ENCODE peak calls at places on chromosomes 5 and 9, in four cellular contexts. T is lung, O is mesothelial cell of epicardium, K is omental fat pad. L is an unnamed sample.

GRCh38 chr5:109161914-109162683 is 247.7 kb downstream of the PJA2 start:
- DNase-seq in O (no peak), K (no peak), T (no peak), L (no peak)

GRCh38 chr9:93198839-93199625 is 15.1 kb downstream of the WNK2 start:
- DNase-seq in K (no peak), T (no peak), O (no peak), L (no peak)

GRCh38 chr5:172093965-172094364 is 87.5 kb upstream of the FBXW11 start:
- DNase-seq in K (no peak), O (no peak), T (no peak), L (no peak)

GRCh38 chr5:134967607-134968006 is at the start of gene CATSPER3:
- DNase-seq in K (no peak), O (no peak), T (no peak), L (no peak)

GRCh38 chr5:14668247-14668646 is 3.7 kb downstream of the OTULIN start:
- DNase-seq in O (no peak), K (no peak), T (no peak), L (no peak)

GRCh38 chr5:135033026-135033861 is 784 bp downstream of the PITX1 start:
- DNase-seq in K (no peak), O (no peak), T (no peak), L (no peak)

GRCh38 chr5:51018423-51018822 is 352.0 kb downstream of the PARP8 start:
- DNase-seq in O (no peak), T (no peak), K (no peak), L (no peak)

GRCh38 chr5:36690041-36690941 is 83.9 kb downstream of the SLC1A3 start:
- DNase-seq in T (peak; percentile 77), O (peak; percentile 56), K (peak; percentile 29), L (peak; percentile 55)

GRCh38 chr5:105885266-105885665 is 1785.5 kb downstream of the EFNA5 start:
- DNase-seq in T (no peak), O (no peak), K (no peak), L (no peak)

GRCh38 chr5:61878471-61878870 is 427.5 kb upstream of the KIF2A start:
- DNase-seq in K (no peak), T (no peak), O (no peak), L (no peak)

GRCh38 chr5:103582364-103582763 is 19.8 kb upstream of the NUDT12 start:
- DNase-seq in K (no peak), T (no peak), O (no peak), L (no peak)

GRCh38 chr9:102875687-102876086 is 119.4 kb upstream of the CYLC2 start:
- DNase-seq in O (no peak), T (no peak), K (no peak), L (no peak)

GRCh38 chr5:77709993-77710392 is 66.1 kb downstream of the TBCA start:
- DNase-seq in T (no peak), O (no peak), K (no peak), L (no peak)

GRCh38 chr9:6215562-6215961 is at the start of gene IL33:
- DNase-seq in T (no peak), O (no peak), K (no peak), L (no peak)

GRCh38 chr9:107932601-107933000 is 443.0 kb upstream of the KLF4 start:
- DNase-seq in O (no peak), K (no peak), T (no peak), L (no peak)

GRCh38 chr5:108619815-108620214 is 127.9 kb upstream of the FER start:
- DNase-seq in T (no peak), K (no peak), O (no peak), L (no peak)

GRCh38 chr9:136587145-136587943 is 41.5 kb upstream of the NOTCH1 start:
- DNase-seq in O (peak; percentile 64), K (no peak), T (peak; percentile 53), L (no peak)

GRCh38 chr9:14301582-14301981 is 12.4 kb downstream of the NFIB start:
- DNase-seq in K (no peak), T (no peak), O (no peak), L (no peak)

GRCh38 chr9:33190021-33190420 is 22.9 kb upstream of the B4GALT1 start:
- DNase-seq in T (no peak), K (no peak), O (no peak), L (no peak)

GRCh38 chr5:11214851-11215250 is 453.8 kb upstream of the DAP start:
- DNase-seq in O (no peak), K (no peak), T (no peak), L (no peak)

GRCh38 chr5:68646142-68646541 is 430.6 kb downstream of the PIK3R1 start:
- DNase-seq in T (no peak), K (no peak), O (no peak), L (no peak)

GRCh38 chr9:85200726-85201402 is 531.3 kb downstream of the NTRK2 start:
- DNase-seq in K (no peak), T (no peak), O (no peak), L (no peak)

GRCh38 chr9:130634191-130634768 is 30.1 kb upstream of the PRDM12 start:
- DNase-seq in T (no peak), O (no peak), K (no peak), L (no peak)

GRCh38 chr9:130634801-130635200 is 29.6 kb upstream of the PRDM12 start:
- DNase-seq in T (no peak), O (no peak), K (no peak), L (no peak)

GRCh38 chr9:130632081-130632710 is 32.2 kb upstream of the PRDM12 start:
- DNase-seq in O (no peak), K (no peak), T (no peak), L (no peak)

GRCh38 chr9:130632841-130633240 is 31.6 kb upstream of the PRDM12 start:
- DNase-seq in O (no peak), K (no peak), T (no peak), L (no peak)

GRCh38 chr9:130633336-130634190 is 30.8 kb upstream of the PRDM12 start:
- DNase-seq in O (no peak), T (no peak), K (no peak), L (no peak)
- TF ChIP-seq CTCF in O (no peak), T (no peak), K (no peak), L (no peak)

GRCh38 chr5:174459071-174459702 is 265.2 kb upstream of the MSX2 start:
- DNase-seq in K (no peak), O (no peak), T (no peak), L (no peak)

GRCh38 chr5:174459832-174460448 is 264.4 kb upstream of the MSX2 start:
- DNase-seq in T (no peak), K (no peak), O (no peak), L (no peak)

GRCh38 chr5:174462128-174462527 is 262.3 kb upstream of the MSX2 start:
- DNase-seq in T (no peak), O (no peak), K (no peak), L (no peak)

GRCh38 chr5:174464504-174465165 is 259.7 kb upstream of the MSX2 start:
- DNase-seq in O (no peak), K (no peak), T (no peak), L (no peak)
- TF ChIP-seq CTCF in O (peak; percentile 49), K (no peak), T (no peak), L (peak; percentile 8)

GRCh38 chr5:170479484-170479883 is 24.3 kb upstream of the KCNIP1 start:
- DNase-seq in O (no peak), T (no peak), K (no peak), L (no peak)
- TF ChIP-seq CTCF in O (no peak), T (no peak), K (no peak), L (no peak)

GRCh38 chr5:153623117-153623516 is 132.6 kb downstream of the GRIA1 start:
- DNase-seq in K (no peak), T (no peak), O (no peak), L (no peak)
- TF ChIP-seq CTCF in K (no peak), T (no peak), O (no peak), L (no peak)

GRCh38 chr5:140833993-140834392 is at the start of gene PCDHA7:
- DNase-seq in T (no peak), K (no peak), O (no peak), L (no peak)
- TF ChIP-seq CTCF in T (no peak), K (no peak), O (no peak), L (no peak)

GRCh38 chr5:67308988-67309688 is 112.5 kb upstream of the CD180 start:
- DNase-seq in T (no peak), K (no peak), O (no peak), L (no peak)
- TF ChIP-seq CTCF in T (no peak), K (no peak), O (no peak), L (no peak)

DNA sequence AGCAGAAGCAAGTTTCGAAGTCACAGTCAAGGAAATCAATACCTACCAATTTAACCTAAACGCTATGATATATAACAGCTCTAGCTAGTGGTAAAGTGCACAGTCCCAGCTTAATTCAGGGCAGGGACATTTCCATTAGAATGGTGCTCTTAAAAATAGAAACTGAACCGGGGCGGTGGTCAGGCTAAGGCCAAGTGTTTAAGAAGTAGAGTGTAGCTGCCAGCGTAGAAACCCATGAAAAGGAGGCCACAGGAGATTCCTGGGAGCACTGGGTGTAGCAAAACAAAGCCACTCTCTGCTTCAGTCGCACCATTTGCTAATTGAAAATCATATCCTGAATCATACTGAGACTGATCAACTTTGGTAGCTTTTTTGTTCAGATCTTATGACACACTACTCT is 28.8 kb downstream of the PPIC start:
- DNase-seq in T (no peak), O (no peak), K (no peak), L (no peak)
- TF ChIP-seq CTCF in T (no peak), O (no peak), K (no peak), L (no peak)

GRCh38 chr5:149130121-149130931 is 11.0 kb upstream of the ABLIM3 start:
- DNase-seq in T (no peak), K (no peak), O (no peak), L (no peak)
- TF ChIP-seq CTCF in T (peak; percentile 8), K (no peak), O (no peak), L (no peak)

GRCh38 chr5:116313366-116313765 is 228.5 kb downstream of the COMMD10 start:
- DNase-seq in O (no peak), T (no peak), K (no peak), L (no peak)
- TF ChIP-seq CTCF in O (no peak), T (no peak), K (no peak), L (no peak)